ENCODE peak calls at places on chromosomes 11 and 22, in seven cellular contexts. One of them, this sample, is unnamed.

GRCh38 chr11:117876341-117877119 is at the start of gene FXYD6:
- DNase-seq in T-helper 1 cell: no peak
- DNase-seq in CD8-positive, alpha-beta T cell: peak; percentile 49
- DNase-seq in activated CD4-positive, CD25-positive, alpha-beta regulatory T cell treated with anti-CD3 and anti-CD28 coated beads, Interleukin-2, amount 50 U/mL, for 16 hours: no peak
- DNase-seq in cardiac fibroblast: peak; percentile 20
- DNase-seq in astrocyte of the hippocampus: peak; percentile 76
- DNase-seq in lower leg skin: peak; percentile 84
- DNase-seq in this sample: no peak

GRCh38 chr11:44985721-44986120 is 35.0 kb upstream of the TP53I11 start:
- DNase-seq in T-helper 1 cell: no peak
- DNase-seq in cardiac fibroblast: no peak
- DNase-seq in activated CD4-positive, CD25-positive, alpha-beta regulatory T cell treated with anti-CD3 and anti-CD28 coated beads, Interleukin-2, amount 50 U/mL, for 16 hours: no peak
- DNase-seq in CD8-positive, alpha-beta T cell: no peak
- DNase-seq in astrocyte of the hippocampus: no peak
- DNase-seq in lower leg skin: peak; percentile 60
- DNase-seq in this sample: no peak

GRCh38 chr11:45803981-45804805 is 756 bp upstream of the SLC35C1 start:
- DNase-seq in activated CD4-positive, CD25-positive, alpha-beta regulatory T cell treated with anti-CD3 and anti-CD28 coated beads, Interleukin-2, amount 50 U/mL, for 16 hours: no peak
- DNase-seq in T-helper 1 cell: peak; percentile 72
- DNase-seq in astrocyte of the hippocampus: peak; percentile 82
- DNase-seq in lower leg skin: peak; percentile 96
- DNase-seq in cardiac fibroblast: peak; percentile 64
- DNase-seq in CD8-positive, alpha-beta T cell: peak; percentile 81
- DNase-seq in this sample: peak; percentile 21

GRCh38 chr11:47392546-47393162 is 14.3 kb upstream of the SPI1 start:
- DNase-seq in astrocyte of the hippocampus: no peak
- DNase-seq in lower leg skin: no peak
- DNase-seq in CD8-positive, alpha-beta T cell: no peak
- DNase-seq in T-helper 1 cell: no peak
- DNase-seq in cardiac fibroblast: no peak
- DNase-seq in activated CD4-positive, CD25-positive, alpha-beta regulatory T cell treated with anti-CD3 and anti-CD28 coated beads, Interleukin-2, amount 50 U/mL, for 16 hours: no peak
- DNase-seq in this sample: no peak

GRCh38 chr22:25085156-25085555 is 114.5 kb upstream of the CRYBB3 start:
- DNase-seq in lower leg skin: no peak
- DNase-seq in astrocyte of the hippocampus: no peak
- DNase-seq in CD8-positive, alpha-beta T cell: no peak
- DNase-seq in cardiac fibroblast: no peak
- DNase-seq in activated CD4-positive, CD25-positive, alpha-beta regulatory T cell treated with anti-CD3 and anti-CD28 coated beads, Interleukin-2, amount 50 U/mL, for 16 hours: no peak
- DNase-seq in T-helper 1 cell: no peak
- DNase-seq in this sample: no peak

GRCh38 chr22:29751139-29751538 is 15.7 kb downstream of the ZMAT5 start:
- DNase-seq in lower leg skin: no peak
- DNase-seq in astrocyte of the hippocampus: no peak
- DNase-seq in CD8-positive, alpha-beta T cell: no peak
- DNase-seq in activated CD4-positive, CD25-positive, alpha-beta regulatory T cell treated with anti-CD3 and anti-CD28 coated beads, Interleukin-2, amount 50 U/mL, for 16 hours: no peak
- DNase-seq in T-helper 1 cell: no peak
- DNase-seq in cardiac fibroblast: peak; percentile 30
- DNase-seq in this sample: no peak

GRCh38 chr22:25488244-25489020 is 76.0 kb upstream of the GRK3 start:
- DNase-seq in lower leg skin: no peak
- DNase-seq in cardiac fibroblast: peak; percentile 85
- DNase-seq in astrocyte of the hippocampus: peak; percentile 82
- DNase-seq in CD8-positive, alpha-beta T cell: no peak
- DNase-seq in activated CD4-positive, CD25-positive, alpha-beta regulatory T cell treated with anti-CD3 and anti-CD28 coated beads, Interleukin-2, amount 50 U/mL, for 16 hours: no peak
- DNase-seq in T-helper 1 cell: no peak
- DNase-seq in this sample: peak; percentile 9

GRCh38 chr11:125170001-125170405 is 5.5 kb downstream of the PKNOX2 start:
- DNase-seq in cardiac fibroblast: peak; percentile 83
- DNase-seq in activated CD4-positive, CD25-positive, alpha-beta regulatory T cell treated with anti-CD3 and anti-CD28 coated beads, Interleukin-2, amount 50 U/mL, for 16 hours: no peak
- DNase-seq in CD8-positive, alpha-beta T cell: no peak
- DNase-seq in astrocyte of the hippocampus: no peak
- DNase-seq in lower leg skin: peak; percentile 62
- DNase-seq in T-helper 1 cell: no peak
- DNase-seq in this sample: no peak

GRCh38 chr22:36510384-36510783 is 3.5 kb upstream of the FOXRED2 start:
- DNase-seq in lower leg skin: no peak
- DNase-seq in CD8-positive, alpha-beta T cell: no peak
- DNase-seq in activated CD4-positive, CD25-positive, alpha-beta regulatory T cell treated with anti-CD3 and anti-CD28 coated beads, Interleukin-2, amount 50 U/mL, for 16 hours: no peak
- DNase-seq in astrocyte of the hippocampus: no peak
- DNase-seq in T-helper 1 cell: no peak
- DNase-seq in cardiac fibroblast: no peak
- DNase-seq in this sample: no peak

GRCh38 chr11:48138222-48138621 is 78.4 kb upstream of the OR4B1 start:
- DNase-seq in CD8-positive, alpha-beta T cell: no peak
- DNase-seq in T-helper 1 cell: no peak
- DNase-seq in lower leg skin: no peak
- DNase-seq in activated CD4-positive, CD25-positive, alpha-beta regulatory T cell treated with anti-CD3 and anti-CD28 coated beads, Interleukin-2, amount 50 U/mL, for 16 hours: no peak
- DNase-seq in astrocyte of the hippocampus: no peak
- DNase-seq in cardiac fibroblast: no peak
- DNase-seq in this sample: no peak

GRCh38 chr22:45475063-45475747 is 27.5 kb upstream of the FBLN1 start:
- DNase-seq in astrocyte of the hippocampus: no peak
- DNase-seq in cardiac fibroblast: peak; percentile 28
- DNase-seq in CD8-positive, alpha-beta T cell: no peak
- DNase-seq in activated CD4-positive, CD25-positive, alpha-beta regulatory T cell treated with anti-CD3 and anti-CD28 coated beads, Interleukin-2, amount 50 U/mL, for 16 hours: no peak
- DNase-seq in T-helper 1 cell: no peak
- DNase-seq in lower leg skin: no peak
- DNase-seq in this sample: no peak